ENCODE peak calls at places on chromosomes 3 and 15, in six cellular contexts. L is substantia nigra; D is activated T-helper 9 cell treated with anti-CD3 and anti-CD28 coated beads, Interleukin-2, amount 50 U/mL, for 16 hours; P is WTC11; M is hepatocyte; R is transverse colon. T is an unnamed sample.

GRCh38 chr3:28308196-28308595 is 40.3 kb upstream of the ZCWPW2 start:
- DNase-seq in P (no peak), R (no peak), L (no peak), D (no peak), M (no peak), T (no peak)

GRCh38 chr3:101675709-101676218 is 1.2 kb downstream of the ZBTB11 start:
- DNase-seq in M (peak), L (no peak), P (no peak), D (no peak), R (peak), T (no peak)

GRCh38 chr3:124792341-124793034 is 62.2 kb downstream of the UMPS start:
- DNase-seq in R (no peak), D (no peak), P (no peak), L (no peak), M (no peak), T (no peak)

GRCh38 chr3:129291487-129291886 is 12.8 kb downstream of the HMCES start:
- DNase-seq in L (no peak), M (no peak), D (no peak), P (no peak), R (no peak), T (no peak)

GRCh38 chr3:46935168-46935858 is 41.2 kb downstream of the CCDC12 start:
- DNase-seq in L (peak), D (no peak), R (peak), M (peak), P (peak), T (peak)

GRCh38 chr3:54836876-54837275 is 91.0 kb downstream of the LRTM1 start:
- DNase-seq in L (peak), P (no peak), R (no peak), D (no peak), M (peak), T (no peak)

GRCh38 chr3:51874411-51874810 is 990 bp downstream of the IQCF5 start:
- DNase-seq in R (no peak), L (no peak), D (no peak), P (no peak), M (no peak), T (no peak)

GRCh38 chr15:63997715-63998442 is 48.4 kb downstream of the DAPK2 start:
- DNase-seq in M (no peak), R (no peak), L (no peak), D (no peak), P (no peak), T (no peak)

GRCh38 chr3:194640829-194641228 is 7.6 kb upstream of the TMEM44 start:
- DNase-seq in M (no peak), D (no peak), P (peak), L (no peak), R (no peak), T (no peak)

GRCh38 chr15:47587938-47588817 is 129.1 kb upstream of the SEMA6D start:
- DNase-seq in R (no peak), P (no peak), M (peak), L (no peak), D (no peak), T (no peak)

GRCh38 chr3:80114694-80115093 is 346.9 kb upstream of the ROBO1 start:
- DNase-seq in P (no peak), M (no peak), D (no peak), R (no peak), L (no peak), T (no peak)

GRCh38 chr15:40150163-40150925 is 10.5 kb upstream of the BUB1B start:
- DNase-seq in L (no peak), R (peak), M (peak), P (no peak), D (no peak), T (peak)

GRCh38 chr3:128497305-128498126 is 4.5 kb upstream of the GATA2 start:
- DNase-seq in D (peak), M (peak), P (peak), R (peak), L (peak), T (peak)

GRCh38 chr3:157204431-157204830 is 44.5 kb upstream of the CCNL1 start:
- DNase-seq in D (no peak), P (no peak), M (peak), R (no peak), L (no peak), T (no peak)

GRCh38 chr3:98596902-98597500 is 3.6 kb upstream of the CPOX start:
- DNase-seq in L (no peak), M (peak), D (no peak), R (no peak), P (no peak), T (no peak)

GRCh38 chr15:27903405-27903804 is 195.7 kb downstream of the OCA2 start:
- DNase-seq in L (no peak), M (no peak), R (no peak), D (no peak), P (no peak), T (no peak)

GRCh38 chr3:58032186-58032585 is 24.0 kb downstream of the FLNB start:
- DNase-seq in R (no peak), L (no peak), P (no peak), M (no peak), D (no peak), T (no peak)

GRCh38 chr3:48847586-48848423 is at the start of gene PRKAR2A:
- DNase-seq in D (peak), R (peak), L (peak), P (peak), M (peak), T (peak)

GRCh38 chr15:62035256-62035908 is 24.9 kb downstream of the VPS13C start:
- DNase-seq in L (no peak), D (no peak), P (no peak), M (no peak), R (no peak), T (no peak)

GRCh38 chr3:149462653-149463052 is 11.8 kb upstream of the TM4SF4 start:
- DNase-seq in D (no peak), R (no peak), P (no peak), L (no peak), M (no peak), T (no peak)

GRCh38 chr3:173045770-173046382 is 95.2 kb downstream of the SPATA16 start:
- DNase-seq in D (no peak), L (no peak), R (no peak), M (no peak), P (no peak), T (no peak)

GRCh38 chr15:46442196-46442595 is 807.4 kb downstream of the SQOR start:
- DNase-seq in L (no peak), R (no peak), M (peak), P (no peak), D (no peak), T (no peak)

GRCh38 chr3:135051409-135051946 is 256.4 kb downstream of the EPHB1 start:
- DNase-seq in L (no peak), R (no peak), M (no peak), D (no peak), P (no peak), T (no peak)

GRCh38 chr3:12875857-12876451 is 34.6 kb upstream of the RPL32 start:
- DNase-seq in D (no peak), R (peak), M (peak), L (no peak), P (peak), T (peak)